ENCODE peak calls at places on chromosomes 2 and 18, in ten cellular contexts. X is GM18507; O is Peyer's patch; Q is stomach; K is cardiac septum; D is GM23338; T is GM13976; C is cardiac muscle cell; J is activated T-cell treated with anti-CD3 and anti-CD28 coated beads, Interleukin-2, amount 50 U/mL, for 24 hours; L is HS-5. S is an unnamed sample.

GRCh38 chr18:45738660-45739059 is 14.7 kb downstream of the SLC14A1 start:
- DNase-seq in D (peak; percentile 32), T (no peak), X (no peak), C (no peak), K (no peak), J (no peak), O (no peak), Q (no peak), L (no peak), S (no peak)

GRCh38 chr2:30417253-30417652 is 29.8 kb upstream of the LCLAT1 start:
- DNase-seq in Q (no peak), L (no peak), O (no peak), T (no peak), D (peak; percentile 45), K (no peak), X (no peak), C (peak; percentile 56), J (no peak), S (no peak)

GRCh38 chr2:240295256-240296103 is 140.0 kb upstream of the GPC1 start:
- DNase-seq in Q (peak; percentile 17), T (no peak), K (peak; percentile 69), C (peak; percentile 6), X (no peak), D (no peak), O (no peak), L (no peak), J (no peak), S (no peak)

GRCh38 chr2:218166791-218167190 is at the start of gene CXCR1:
- DNase-seq in C (no peak), L (no peak), K (no peak), D (no peak), X (no peak), T (no peak), O (no peak), J (peak; percentile 35), Q (no peak), S (no peak)

GRCh38 chr2:70753978-70754377 is 14.0 kb downstream of the ADD2 start:
- DNase-seq in Q (no peak), K (no peak), O (no peak), C (no peak), X (no peak), J (no peak), T (no peak), D (no peak), L (no peak), S (no peak)

GRCh38 chr18:58268849-58269248 is 224.8 kb downstream of the NEDD4L start:
- DNase-seq in Q (no peak), J (no peak), D (no peak), X (no peak), K (no peak), C (peak; percentile 56), T (no peak), L (peak; percentile 34), O (no peak), S (no peak)

GRCh38 chr18:53458944-53459580 is 765.4 kb downstream of the MBD2 start:
- DNase-seq in J (no peak), T (no peak), O (no peak), L (no peak), D (peak; percentile 68), X (no peak), Q (no peak), K (no peak), C (peak; percentile 68), S (no peak)

GRCh38 chr2:180374502-180375281 is 367.6 kb upstream of the CWC22 start:
- DNase-seq in K (no peak), L (no peak), X (no peak), D (no peak), Q (no peak), C (peak; percentile 60), O (no peak), J (no peak), T (no peak), S (no peak)

GRCh38 chr2:134815741-134816140 is 22.7 kb upstream of the ACMSD start:
- DNase-seq in Q (no peak), C (no peak), D (no peak), L (no peak), J (no peak), T (no peak), K (no peak), X (no peak), O (no peak), S (no peak)

GRCh38 chr2:84888401-84889276 is 7.8 kb upstream of the TRABD2A start:
- DNase-seq in O (no peak), D (no peak), C (peak; percentile 76), J (peak; percentile 62), L (no peak), Q (no peak), T (peak; percentile 63), X (no peak), K (no peak), S (peak; percentile 54)

S was measured in GM13977.